ENCODE peak calls at places on chromosomes 13 and 19, in seven cellular contexts. K is CD8-positive, alpha-beta T cell; L is tibial nerve; I is fibroblast of villous mesenchyme; M is esophagus squamous epithelium; A is lower lobe of right lung; E is lower leg skin. B is an unnamed sample.
A peak's percentile ranks its signal among the peaks of the same experiment; 100 is the strongest.

GRCh38 chr13:44311011-44311481 is 62.6 kb upstream of the SERP2 start:
- DNase-seq in K (no peak), L (no peak), I (no peak), M (no peak), A (peak; percentile 76), E (peak; percentile 63), B (peak; percentile 70)

GRCh38 chr13:105573134-105573533 is 962.3 kb downstream of the EFNB2 start:
- DNase-seq in K (no peak), L (no peak), I (no peak), M (no peak), A (no peak), E (no peak), B (peak; percentile 56)

GRCh38 chr13:20609145-20609544 is 42.2 kb downstream of the IFT88 start:
- DNase-seq in K (no peak), L (no peak), I (peak; percentile 81), M (no peak), A (no peak), E (no peak), B (peak; percentile 69)

GRCh38 chr19:28020631-28021315 is 1192.2 kb downstream of the UQCRFS1 start:
- DNase-seq in K (no peak), L (no peak), I (no peak), M (no peak), A (no peak), E (no peak), B (no peak)

GRCh38 chr19:29003641-29004409 is 209.1 kb downstream of the UQCRFS1 start:
- DNase-seq in K (no peak), L (no peak), I (no peak), M (no peak), A (no peak), E (no peak), B (no peak)

GRCh38 chr13:53254495-53254894 is 225.9 kb downstream of the OLFM4 start:
- DNase-seq in K (no peak), L (no peak), I (no peak), M (no peak), A (no peak), E (no peak), B (no peak)

GRCh38 chr13:101092985-101093384 is 323.3 kb downstream of the NALCN start:
- DNase-seq in K (no peak), L (no peak), I (no peak), M (no peak), A (no peak), E (no peak), B (no peak)

GRCh38 chr13:71316964-71317363 is 550.0 kb downstream of the DACH1 start:
- DNase-seq in K (no peak), L (no peak), I (no peak), M (no peak), A (no peak), E (no peak), B (no peak)

GRCh38 chr13:59487883-59488282 is 675.8 kb downstream of the DIAPH3 start:
- DNase-seq in K (no peak), L (no peak), I (no peak), M (no peak), A (no peak), E (no peak), B (no peak)

GRCh38 chr13:76812971-76813691 is 73.1 kb downstream of the KCTD12 start:
- DNase-seq in K (no peak), L (peak; percentile 60), I (no peak), M (no peak), A (no peak), E (peak; percentile 65), B (peak; percentile 66)

GRCh38 chr13:78674638-78675037 is 15.7 kb upstream of the OBI1 start:
- DNase-seq in K (no peak), L (no peak), I (no peak), M (no peak), A (no peak), E (no peak), B (no peak)

GRCh38 chr19:51448011-51448744 is 10.1 kb downstream of the SIGLEC8 start:
- DNase-seq in K (no peak), L (no peak), I (no peak), M (no peak), A (no peak), E (no peak), B (no peak)

GRCh38 chr13:65417953-65418352 is 1812.2 kb downstream of the PCDH9 start:
- DNase-seq in K (no peak), L (no peak), I (no peak), M (no peak), A (no peak), E (no peak), B (no peak)

GRCh38 chr19:31125071-31125470 is 224.2 kb downstream of the TSHZ3 start:
- DNase-seq in K (no peak), L (no peak), I (no peak), M (no peak), A (no peak), E (no peak), B (no peak)

GRCh38 chr19:45863840-45864628 is at the start of gene FOXA3:
- DNase-seq in K (peak; percentile 55), L (no peak), I (peak; percentile 28), M (no peak), A (no peak), E (no peak), B (peak; percentile 32)

GRCh38 chr13:112073245-112074138 is 6.5 kb downstream of the SOX1 start:
- DNase-seq in K (no peak), L (no peak), I (no peak), M (no peak), A (no peak), E (no peak), B (no peak)

GRCh38 chr19:6433165-6433564 is 398 bp downstream of the SLC25A41 start:
- DNase-seq in K (no peak), L (no peak), I (no peak), M (no peak), A (no peak), E (no peak), B (no peak)
- TF ChIP-seq CTCF in K (no peak), L (no peak), I (no peak), M (no peak), A (no peak), E (no peak), B (no peak)

GRCh38 chr13:23558675-23559536 is 11.3 kb upstream of the TNFRSF19 start:
- DNase-seq in K (no peak), L (peak; percentile 50), I (peak; percentile 88), M (no peak), A (peak; percentile 71), E (peak; percentile 42), B (peak; percentile 90)
- H3K4me3 ChIP-seq in K (no peak overlapping the region), L (no peak overlapping the region), I (peak overlapping the region; percentile 32), M (peak overlapping the region; percentile 52), A (no peak overlapping the region), E (no peak overlapping the region), B (peak overlapping the region; percentile 23)

GRCh38 chr19:19110410-19111137 is 27.7 kb downstream of the TMEM161A start:
- DNase-seq in K (no peak), L (no peak), I (no peak), M (no peak), A (no peak), E (no peak), B (no peak)
- TF ChIP-seq CTCF in K (no peak), L (no peak), I (peak; percentile 17), M (no peak), A (peak; percentile 22), E (no peak), B (peak; percentile 14)

GRCh38 chr13:73327579-73327978 is 268.8 kb downstream of the KLF5 start:
- DNase-seq in K (no peak), L (no peak), I (no peak), M (no peak), A (no peak), E (no peak), B (no peak)

GRCh38 chr13:73326215-73326558 is 267.4 kb downstream of the KLF5 start:
- DNase-seq in K (no peak), L (no peak), I (no peak), M (no peak), A (no peak), E (no peak), B (no peak)

GRCh38 chr13:73323615-73324014 is 264.8 kb downstream of the KLF5 start:
- DNase-seq in K (no peak), L (no peak), I (no peak), M (no peak), A (no peak), E (no peak), B (no peak)

GRCh38 chr13:73324842-73325241 is 266.0 kb downstream of the KLF5 start:
- DNase-seq in K (no peak), L (no peak), I (peak; percentile 44), M (no peak), A (no peak), E (no peak), B (no peak)

GRCh38 chr13:73325351-73326214 is 266.8 kb downstream of the KLF5 start:
- DNase-seq in K (no peak), L (no peak), I (peak; percentile 28), M (no peak), A (no peak), E (no peak), B (peak; percentile 2)
- H3K4me3 ChIP-seq in K (no peak overlapping the region), L (no peak overlapping the region), I (no peak overlapping the region), M (no peak overlapping the region), A (no peak overlapping the region), E (no peak overlapping the region), B (no peak overlapping the region)

DNA sequence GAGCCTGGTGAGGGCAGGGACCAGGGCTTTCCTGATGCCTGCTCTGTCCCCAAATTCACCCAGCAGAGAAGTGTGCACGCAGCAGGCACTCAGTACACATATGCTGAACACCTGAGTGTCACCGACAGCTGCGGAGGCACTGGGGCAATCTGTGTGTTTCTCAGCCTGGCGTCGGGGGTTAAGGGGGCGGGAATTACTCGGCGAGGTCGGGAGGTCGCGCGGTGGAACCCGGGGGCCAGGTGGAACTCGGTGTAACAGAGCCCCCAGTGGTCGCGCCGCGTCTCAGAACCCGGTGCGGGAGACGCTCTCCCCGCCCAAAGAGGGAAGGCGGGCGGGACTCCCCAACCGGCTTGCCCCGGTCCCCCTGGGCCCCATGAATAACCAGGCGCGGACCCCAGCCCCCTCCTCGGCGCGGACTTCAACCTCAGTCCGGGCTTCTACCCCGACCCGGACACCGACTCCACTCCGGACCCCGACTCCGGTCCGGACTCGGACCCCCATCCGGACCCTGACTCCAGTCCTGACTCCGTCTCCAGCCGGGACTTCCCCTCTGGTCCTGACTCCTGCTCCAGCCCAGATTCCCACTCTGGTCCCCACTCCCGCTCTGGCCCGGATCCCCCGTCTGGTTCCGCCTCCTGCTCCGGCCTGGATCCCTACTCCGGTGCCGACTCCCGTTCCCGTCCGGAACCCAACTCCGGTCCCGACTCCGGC is at the start of gene SELENOV:
- DNase-seq in K (no peak), L (no peak), I (no peak), M (no peak), A (no peak), E (no peak), B (no peak)
- TF ChIP-seq CTCF in K (no peak), L (no peak), I (no peak), M (no peak), A (no peak), E (no peak), B (no peak)